ENCODE peak calls at places on chromosomes 7 and 10, in eight cellular contexts. Z is aorta; C is posterior cingulate gyrus; Q is adrenal gland; M is pancreas; Y is esophagus squamous epithelium; N is naive thymus-derived CD8-positive, alpha-beta T cell; V is stimulated activated CD4-positive, alpha-beta T cell treated with anti-CD3 and anti-CD28 coated beads, Interleukin-1b, Interleukin-23, amount 100 ng/mL, for 24 hours. U is an unnamed sample.

GRCh38 chr7:4993471-4993870 is 34.5 kb upstream of the MMD2 start:
- DNase-seq in N (no peak), Q (no peak), Y (no peak), V (no peak), C (no peak), Z (no peak), M (no peak), U (no peak)

GRCh38 chr7:106766551-106766950 is 98.5 kb upstream of the PIK3CG start:
- DNase-seq in V (no peak), Q (no peak), M (no peak), C (no peak), Y (no peak), N (no peak), Z (no peak), U (no peak)

GRCh38 chr10:90288403-90288933 is 569.4 kb downstream of the HTR7 start:
- DNase-seq in N (no peak), Z (no peak), M (no peak), Y (no peak), Q (no peak), C (no peak), V (no peak), U (no peak)

GRCh38 chr10:24575462-24576002 is 148.2 kb downstream of the ARHGAP21 start:
- DNase-seq in C (no peak), Z (no peak), M (no peak), V (no peak), Y (no peak), Q (no peak), N (no peak), U (no peak)

GRCh38 chr7:154503962-154504550 is 451.9 kb downstream of the DPP6 start:
- DNase-seq in V (no peak), N (peak; percentile 16), M (no peak), C (no peak), Y (no peak), Q (no peak), Z (no peak), U (peak; percentile 19)

GRCh38 chr7:91759205-91759863 is 121.2 kb downstream of the MTERF1 start:
- DNase-seq in Y (no peak), C (no peak), Q (no peak), M (peak; percentile 32), V (no peak), Z (no peak), N (no peak), U (no peak)

GRCh38 chr10:133196936-133197758 is 32.9 kb upstream of the UTF1 start:
- DNase-seq in Q (no peak), M (no peak), C (no peak), Y (no peak), N (no peak), V (no peak), Z (no peak), U (no peak)

GRCh38 chr7:74272305-74273038 is 16.7 kb upstream of the CLIP2 start:
- DNase-seq in Y (peak; percentile 42), N (no peak), V (no peak), Q (peak; percentile 79), C (no peak), Z (peak; percentile 89), M (no peak), U (no peak)